ENCODE peak calls at places on chromosomes 4 and X, in ten cellular contexts. Y is WERI-Rb-1; S is heart right ventricle; Q is WTC11; D is PC-3; P is fibroblast of pulmonary artery; U is A549; T is CD4-positive, alpha-beta T cell; G is AG10803; X is HFF-Myc. E is an unnamed sample.

GRCh38 chr4:31194823-31195222 is 474.7 kb downstream of the PCDH7 start:
- DNase-seq in Y (no peak), S (no peak), Q (no peak), D (no peak), P (peak), U (no peak), T (no peak), G (no peak), X (no peak), E (no peak)

GRCh38 chr4:38967260-38968095 is 64.7 kb downstream of the TMEM156 start:
- DNase-seq in Y (no peak), S (no peak), Q (no peak), D (peak), P (peak), U (no peak), T (no peak), G (peak), X (peak), E (no peak)

GRCh38 chr4:122911588-122911987 is 10.8 kb downstream of the NUDT6 start:
- DNase-seq in Y (no peak), S (no peak), Q (no peak), D (no peak), P (no peak), U (no peak), T (no peak), G (no peak), X (no peak), E (no peak)

GRCh38 chr4:13322681-13323101 is 161.4 kb downstream of the RAB28 start:
- DNase-seq in Y (no peak), S (no peak), Q (no peak), D (no peak), P (peak), U (no peak), T (no peak), G (peak), X (peak), E (no peak)

GRCh38 chr4:19592391-19592790 is 659.3 kb upstream of the SLIT2 start:
- DNase-seq in Y (no peak), S (no peak), Q (no peak), D (peak), P (peak), U (no peak), T (no peak), G (no peak), X (no peak), E (no peak)

GRCh38 chr4:79390890-79391289 is 17.1 kb downstream of the GK2 start:
- DNase-seq in Y (no peak), S (no peak), Q (no peak), D (no peak), P (no peak), U (no peak), T (no peak), G (no peak), X (no peak), E (no peak)

GRCh38 chr4:137635596-137635995 is 103.3 kb upstream of the PCDH18 start:
- DNase-seq in Y (no peak), S (no peak), Q (no peak), D (no peak), P (peak), U (no peak), T (no peak), G (no peak), X (no peak), E (no peak)

GRCh38 chr4:5416637-5417036 is 291.7 kb downstream of the EVC2 start:
- DNase-seq in Y (no peak), S (no peak), Q (no peak), D (no peak), P (no peak), U (no peak), T (no peak), G (no peak), X (no peak), E (no peak)

GRCh38 chrX:133542476-133542875 is 127.2 kb upstream of the GPC4 start:
- DNase-seq in Y (no peak), S (no peak), Q (no peak), D (no peak), P (peak), U (no peak), T (no peak), G (peak), X (no peak), E (no peak)

GRCh38 chrX:22323541-22323940 is 50.8 kb downstream of the CBLL2 start:
- DNase-seq in Y (no peak), S (no peak), Q (no peak), D (peak), P (peak), U (no peak), T (no peak), G (peak), X (peak), E (no peak)

GRCh38 chr4:184815046-184815877 is 10.5 kb downstream of the ACSL1 start:
- DNase-seq in Y (peak), S (peak), Q (no peak), D (peak), P (peak), U (peak), T (no peak), G (peak), X (no peak), E (no peak)

GRCh38 chrX:101803451-101803850 is 128.4 kb downstream of the ZMAT1 start:
- DNase-seq in Y (no peak), S (no peak), Q (no peak), D (peak), P (peak), U (no peak), T (no peak), G (peak), X (no peak), E (no peak)

GRCh38 chr4:159250751-159251325 is 148.0 kb downstream of the RAPGEF2 start:
- DNase-seq in Y (no peak), S (no peak), Q (no peak), D (no peak), P (no peak), U (no peak), T (no peak), G (no peak), X (no peak), E (no peak)

GRCh38 chr4:185887125-185887524 is 75.1 kb upstream of the SORBS2 start:
- DNase-seq in Y (no peak), S (no peak), Q (no peak), D (no peak), P (no peak), U (no peak), T (no peak), G (no peak), X (no peak), E (no peak)

GRCh38 chrX:107374116-107374515 is 75.3 kb upstream of the FRMPD3 start:
- DNase-seq in Y (no peak), S (no peak), Q (no peak), D (no peak), P (no peak), U (no peak), T (no peak), G (no peak), X (no peak), E (no peak)

GRCh38 chrX:97587171-97587570 is 703.5 kb downstream of the RPA4 start:
- DNase-seq in Y (no peak), S (no peak), Q (no peak), D (no peak), P (no peak), U (no peak), T (no peak), G (no peak), X (no peak), E (no peak)

GRCh38 chr4:124903995-124904722 is 191.6 kb upstream of the ANKRD50 start:
- DNase-seq in Y (no peak), S (peak), Q (no peak), D (peak), P (peak), U (no peak), T (no peak), G (peak), X (peak), E (no peak)

GRCh38 chr4:15006416-15007024 is 4.2 kb downstream of the CPEB2 start:
- DNase-seq in Y (no peak), S (no peak), Q (no peak), D (peak), P (no peak), U (no peak), T (no peak), G (peak), X (no peak), E (no peak)

GRCh38 chr4:126960760-126961159 is 672.0 kb upstream of the INTU start:
- DNase-seq in Y (no peak), S (no peak), Q (no peak), D (no peak), P (no peak), U (no peak), T (no peak), G (no peak), X (no peak), E (no peak)

GRCh38 chr4:24794916-24795665 is at the start of gene SOD3:
- DNase-seq in Y (no peak), S (peak), Q (peak), D (peak), P (peak), U (no peak), T (no peak), G (peak), X (no peak), E (no peak)

GRCh38 chrX:71100581-71101505 is 5.2 kb downstream of the FOXO4 start:
- DNase-seq in Y (no peak), S (no peak), Q (no peak), D (no peak), P (no peak), U (no peak), T (peak), G (no peak), X (no peak), E (peak)

GRCh38 chrX:110162131-110162530 is 155.8 kb downstream of the AMMECR1 start:
- DNase-seq in Y (no peak), S (no peak), Q (no peak), D (no peak), P (no peak), U (no peak), T (no peak), G (no peak), X (no peak), E (no peak)

GRCh38 chr4:169239236-169239905 is 31.4 kb downstream of the SH3RF1 start:
- DNase-seq in Y (no peak), S (no peak), Q (no peak), D (no peak), P (no peak), U (no peak), T (no peak), G (no peak), X (no peak), E (no peak)

GRCh38 chr4:25258980-25259578 is 25.2 kb downstream of the PI4K2B start:
- DNase-seq in Y (no peak), S (no peak), Q (no peak), D (peak), P (peak), U (no peak), T (no peak), G (peak), X (peak), E (no peak)

GRCh38 chrX:46953597-46953996 is 41.4 kb downstream of the JADE3 start:
- DNase-seq in Y (no peak), S (peak), Q (no peak), D (no peak), P (peak), U (no peak), T (no peak), G (no peak), X (no peak), E (no peak)

GRCh38 chrX:32599156-32599555 is 612.2 kb downstream of the DMD start:
- DNase-seq in Y (no peak), S (no peak), Q (no peak), D (no peak), P (no peak), U (no peak), T (no peak), G (no peak), X (no peak), E (no peak)

GRCh38 chrX:105173071-105173470 is 47.4 kb downstream of the TEX13A start:
- DNase-seq in Y (no peak), S (no peak), Q (no peak), D (peak), P (no peak), U (no peak), T (no peak), G (no peak), X (no peak), E (no peak)

GRCh38 chr4:99468891-99469290 is 33.7 kb upstream of the ADH7 start:
- DNase-seq in Y (no peak), S (no peak), Q (no peak), D (no peak), P (peak), U (no peak), T (no peak), G (peak), X (no peak), E (no peak)

GRCh38 chrX:50707376-50707775 is 106.6 kb downstream of the SHROOM4 start:
- DNase-seq in Y (no peak), S (no peak), Q (no peak), D (peak), P (no peak), U (no peak), T (no peak), G (no peak), X (no peak), E (no peak)

GRCh38 chr4:48546336-48546735 is 56.3 kb downstream of the ZAR1 start:
- DNase-seq in Y (peak), S (no peak), Q (peak), D (peak), P (peak), U (no peak), T (peak), G (peak), X (peak), E (no peak)

GRCh38 chr4:26048378-26048882 is 134.4 kb downstream of the SMIM20 start:
- DNase-seq in Y (no peak), S (peak), Q (no peak), D (peak), P (peak), U (no peak), T (no peak), G (peak), X (peak), E (peak)

GRCh38 chrX:129781134-129782014 is 1.6 kb downstream of the SASH3 start:
- DNase-seq in Y (no peak), S (no peak), Q (no peak), D (no peak), P (no peak), U (no peak), T (peak), G (no peak), X (no peak), E (no peak)

GRCh38 chr4:139483000-139483399 is 29.1 kb downstream of the RAB33B start:
- DNase-seq in Y (no peak), S (no peak), Q (no peak), D (no peak), P (no peak), U (no peak), T (no peak), G (no peak), X (no peak), E (no peak)

GRCh38 chr4:173181769-173182374 is 13.3 kb downstream of the GALNT7 start:
- DNase-seq in Y (no peak), S (no peak), Q (no peak), D (peak), P (peak), U (no peak), T (no peak), G (peak), X (no peak), E (no peak)

GRCh38 chr4:142265536-142265935 is 580.6 kb downstream of the INPP4B start:
- DNase-seq in Y (no peak), S (peak), Q (no peak), D (peak), P (peak), U (peak), T (no peak), G (peak), X (no peak), E (no peak)

DNA sequence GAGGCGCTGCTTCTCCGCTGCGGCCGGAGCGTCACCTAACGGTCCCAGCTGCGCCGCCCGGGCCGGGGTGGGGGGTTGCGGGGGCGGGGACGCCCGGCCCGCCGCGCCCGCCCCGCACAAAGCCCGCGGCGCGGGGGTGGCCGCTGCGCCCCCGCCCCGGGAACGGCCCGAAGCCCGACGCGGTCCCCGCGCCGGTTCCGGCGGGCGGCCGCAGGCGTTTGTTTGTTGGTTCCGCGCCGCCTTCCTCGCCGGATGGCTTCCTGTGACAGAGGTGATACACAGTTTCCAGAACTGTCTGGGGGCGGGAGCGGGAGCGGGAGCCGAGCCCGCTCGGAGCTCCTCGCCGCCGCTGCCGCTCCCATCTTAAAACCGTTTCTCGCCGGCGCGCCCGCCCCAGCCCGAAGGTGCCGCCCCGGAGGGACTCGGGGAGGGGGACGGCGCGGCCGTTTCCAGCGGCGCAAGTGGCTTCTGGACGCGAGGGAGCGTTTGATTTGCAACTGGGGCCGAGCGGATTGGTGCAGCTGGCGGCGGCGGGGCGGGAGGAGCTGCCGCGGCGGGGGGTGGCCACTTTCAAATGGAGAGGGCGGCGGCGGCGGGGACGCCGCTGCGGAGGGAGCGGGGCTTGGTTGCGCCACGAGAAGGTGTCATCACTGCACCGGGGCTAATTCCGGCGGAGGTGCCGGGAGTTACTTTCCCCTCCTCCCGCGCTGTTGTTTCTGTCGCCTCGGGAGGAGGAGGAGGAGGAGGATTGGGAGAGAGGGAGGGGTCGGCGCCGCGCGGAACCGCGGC is 2.3 kb downstream of the JADE1 start:
- DNase-seq in Y (peak), S (peak), Q (peak), D (peak), P (peak), U (peak), T (peak), G (peak), X (peak), E (peak)
- TF ChIP-seq CTCF in Y (no peak), S (no peak), Q (no peak), D (no peak), P (no peak), U (no peak), T (no peak), G (no peak), X (no peak), E (no peak)

GRCh38 chrX:118761950-118762725 is 34.7 kb downstream of the IL13RA1 start:
- DNase-seq in Y (no peak), S (no peak), Q (no peak), D (peak), P (peak), U (no peak), T (no peak), G (no peak), X (no peak), E (no peak)
- TF ChIP-seq CTCF in Y (no peak), S (no peak), Q (no peak), D (peak), P (no peak), U (no peak), T (no peak), G (no peak), X (no peak), E (no peak)

GRCh38 chr4:74789518-74789917 is 4.8 kb downstream of the BTC start:
- DNase-seq in Y (no peak), S (no peak), Q (no peak), D (no peak), P (no peak), U (no peak), T (no peak), G (no peak), X (no peak), E (no peak)
- TF ChIP-seq CTCF in Y (no peak), S (no peak), Q (no peak), D (no peak), P (no peak), U (no peak), T (no peak), G (no peak), X (no peak), E (no peak)

GRCh38 chr4:73194064-73194463 is 64.5 kb downstream of the ANKRD17 start:
- DNase-seq in Y (no peak), S (no peak), Q (no peak), D (peak), P (no peak), U (no peak), T (no peak), G (no peak), X (no peak), E (no peak)
- TF ChIP-seq CTCF in Y (no peak), S (no peak), Q (no peak), D (no peak), P (no peak), U (no peak), T (no peak), G (no peak), X (no peak), E (no peak)

DNA sequence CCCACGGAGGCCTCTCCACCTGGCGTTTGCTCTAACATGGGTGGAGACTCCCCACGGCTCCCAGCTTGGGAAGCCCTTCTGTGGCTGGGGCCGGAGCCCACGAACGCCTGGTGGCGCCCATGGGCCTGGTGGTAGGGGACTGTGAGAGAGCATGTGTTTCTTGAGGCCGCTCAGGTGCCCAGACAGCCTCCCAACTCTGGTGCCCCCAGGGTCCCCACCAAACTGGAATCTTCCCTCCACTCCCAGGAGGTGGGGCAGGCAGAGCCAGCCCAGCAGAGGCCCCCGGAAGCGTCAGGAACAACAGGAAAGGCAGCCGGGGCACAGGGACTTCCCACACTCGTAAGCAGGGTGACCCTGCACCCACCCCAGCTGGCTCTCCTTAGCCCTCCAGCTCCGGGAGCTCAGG is 33.3 kb upstream of the FGFR3 start:
- DNase-seq in Y (peak), S (no peak), Q (no peak), D (no peak), P (no peak), U (no peak), T (no peak), G (no peak), X (no peak), E (no peak)
- TF ChIP-seq CTCF in Y (peak), S (no peak), Q (no peak), D (no peak), P (no peak), U (no peak), T (no peak), G (no peak), X (no peak), E (no peak)

DNA sequence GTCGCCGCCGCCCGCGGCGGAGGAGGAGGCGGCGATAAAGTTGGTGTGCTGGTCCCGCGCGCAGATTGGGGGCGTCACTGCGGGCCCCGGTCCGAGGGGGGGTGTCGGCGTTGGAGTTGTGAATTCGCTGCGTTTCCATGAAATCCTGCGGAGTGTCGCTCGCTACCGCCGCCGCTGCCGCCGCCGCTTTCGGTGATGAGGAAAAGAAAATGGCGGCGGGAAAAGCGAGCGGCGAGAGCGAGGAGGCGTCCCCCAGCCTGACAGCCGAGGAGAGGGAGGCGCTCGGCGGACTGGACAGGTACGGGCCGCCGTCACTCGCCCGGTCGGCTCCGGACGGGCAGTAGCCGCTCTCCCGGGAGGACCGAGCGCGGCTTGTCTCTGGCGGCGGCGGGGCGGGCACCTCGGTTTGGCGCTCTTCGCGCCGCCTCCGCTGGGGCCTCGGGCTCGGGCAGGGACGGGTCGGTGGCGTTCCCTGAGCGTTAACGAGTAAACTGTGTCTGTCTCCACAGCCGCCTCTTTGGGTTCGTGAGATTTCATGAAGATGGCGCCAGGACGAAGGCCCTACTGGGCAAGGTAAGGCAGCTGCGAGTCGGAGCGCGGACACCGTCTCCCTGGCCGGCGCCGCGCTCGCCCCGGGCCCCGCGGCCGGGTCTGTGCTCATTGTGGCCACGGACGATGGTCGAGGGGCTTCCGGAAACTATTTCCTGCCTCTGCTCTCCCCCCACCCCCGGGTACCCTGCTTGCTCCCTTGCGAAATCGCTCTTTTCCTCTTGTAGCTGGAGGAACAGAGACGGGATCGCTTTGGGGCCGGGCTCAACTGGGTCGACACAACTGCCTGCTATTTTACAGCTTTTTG is 655 bp downstream of the KDM6A start:
- DNase-seq in Y (peak), S (peak), Q (peak), D (peak), P (peak), U (no peak), T (peak), G (peak), X (no peak), E (no peak)
- TF ChIP-seq CTCF in Y (no peak), S (no peak), Q (no peak), D (no peak), P (no peak), U (peak), T (no peak), G (no peak), X (no peak), E (no peak)

GRCh38 chrX:118637997-118638396 is 89.4 kb upstream of the IL13RA1 start:
- DNase-seq in Y (no peak), S (no peak), Q (no peak), D (peak), P (peak), U (no peak), T (no peak), G (no peak), X (no peak), E (no peak)
- TF ChIP-seq CTCF in Y (no peak), S (peak), Q (no peak), D (peak), P (peak), U (peak), T (no peak), G (peak), X (no peak), E (no peak)